ENCODE peak calls at places on chromosomes 3 and 15, in seven cellular contexts. One of them, this sample, is unnamed.

GRCh38 chr3:145017959-145018358 is 1046.3 kb downstream of the DIPK2A start:
- DNase-seq in astrocyte: peak
- DNase-seq in GM12865: no peak
- DNase-seq in cardiac muscle cell: no peak
- DNase-seq in heart left ventricle: no peak
- DNase-seq in foreskin fibroblast: no peak
- DNase-seq in GM23248: no peak
- DNase-seq in this sample: no peak

GRCh38 chr3:100334340-100335136 is at the start of gene NIT2:
- DNase-seq in GM23248: peak
- DNase-seq in astrocyte: peak
- DNase-seq in foreskin fibroblast: peak
- DNase-seq in heart left ventricle: peak
- DNase-seq in GM12865: peak
- DNase-seq in cardiac muscle cell: peak
- DNase-seq in this sample: peak

GRCh38 chr15:41510728-41511127 is 2.9 kb downstream of the LTK start:
- DNase-seq in astrocyte: no peak
- DNase-seq in GM12865: no peak
- DNase-seq in foreskin fibroblast: no peak
- DNase-seq in heart left ventricle: no peak
- DNase-seq in GM23248: no peak
- DNase-seq in cardiac muscle cell: no peak
- DNase-seq in this sample: no peak

GRCh38 chr3:107927361-107928083 is 163.3 kb downstream of the CD47 start:
- DNase-seq in GM12865: peak
- DNase-seq in cardiac muscle cell: peak
- DNase-seq in heart left ventricle: peak
- DNase-seq in astrocyte: peak
- DNase-seq in foreskin fibroblast: peak
- DNase-seq in GM23248: peak
- DNase-seq in this sample: peak

GRCh38 chr3:71784914-71785593 is at the start of gene PROK2:
- DNase-seq in cardiac muscle cell: peak
- DNase-seq in heart left ventricle: no peak
- DNase-seq in GM12865: peak
- DNase-seq in foreskin fibroblast: no peak
- DNase-seq in GM23248: peak
- DNase-seq in astrocyte: no peak
- DNase-seq in this sample: no peak

GRCh38 chr3:16400143-16400935 is 113.2 kb downstream of the RFTN1 start:
- DNase-seq in GM23248: no peak
- DNase-seq in foreskin fibroblast: no peak
- DNase-seq in cardiac muscle cell: peak
- DNase-seq in heart left ventricle: no peak
- DNase-seq in astrocyte: no peak
- DNase-seq in GM12865: no peak
- DNase-seq in this sample: no peak

GRCh38 chr3:12049675-12050074 is 45.5 kb downstream of the SYN2 start:
- DNase-seq in foreskin fibroblast: peak
- DNase-seq in GM23248: peak
- DNase-seq in astrocyte: no peak
- DNase-seq in GM12865: no peak
- DNase-seq in cardiac muscle cell: peak
- DNase-seq in heart left ventricle: no peak
- DNase-seq in this sample: no peak

GRCh38 chr15:57356636-57357035 is 19.7 kb upstream of the CGNL1 start:
- DNase-seq in GM12865: no peak
- DNase-seq in cardiac muscle cell: peak
- DNase-seq in heart left ventricle: no peak
- DNase-seq in GM23248: peak
- DNase-seq in astrocyte: peak
- DNase-seq in foreskin fibroblast: peak
- DNase-seq in this sample: no peak

GRCh38 chr3:147387550-147388394 is 18.6 kb downstream of the ZIC4 start:
- DNase-seq in GM23248: no peak
- DNase-seq in foreskin fibroblast: no peak
- DNase-seq in heart left ventricle: no peak
- DNase-seq in astrocyte: no peak
- DNase-seq in GM12865: no peak
- DNase-seq in cardiac muscle cell: no peak
- DNase-seq in this sample: no peak

GRCh38 chr3:42175841-42176240 is 84.7 kb downstream of the TRAK1 start:
- DNase-seq in foreskin fibroblast: no peak
- DNase-seq in cardiac muscle cell: no peak
- DNase-seq in heart left ventricle: no peak
- DNase-seq in GM12865: no peak
- DNase-seq in GM23248: no peak
- DNase-seq in astrocyte: no peak
- DNase-seq in this sample: no peak

GRCh38 chr3:46861293-46861995 is 1.8 kb downstream of the MYL3 start:
- DNase-seq in GM23248: no peak
- DNase-seq in heart left ventricle: peak
- DNase-seq in foreskin fibroblast: no peak
- DNase-seq in cardiac muscle cell: peak
- DNase-seq in astrocyte: no peak
- DNase-seq in GM12865: no peak
- DNase-seq in this sample: peak

GRCh38 chr15:91261345-91261744 is 161.3 kb downstream of the SV2B start:
- DNase-seq in foreskin fibroblast: no peak
- DNase-seq in heart left ventricle: no peak
- DNase-seq in cardiac muscle cell: no peak
- DNase-seq in GM23248: no peak
- DNase-seq in astrocyte: no peak
- DNase-seq in GM12865: no peak
- DNase-seq in this sample: no peak

GRCh38 chr3:71709908-71710511 is 15.2 kb downstream of the EIF4E3 start:
- DNase-seq in GM23248: no peak
- DNase-seq in GM12865: no peak
- DNase-seq in astrocyte: no peak
- DNase-seq in foreskin fibroblast: no peak
- DNase-seq in cardiac muscle cell: no peak
- DNase-seq in heart left ventricle: no peak
- DNase-seq in this sample: no peak

GRCh38 chr15:44193651-44194396 is 1.2 kb downstream of the FRMD5 start:
- DNase-seq in heart left ventricle: no peak
- DNase-seq in GM23248: peak
- DNase-seq in astrocyte: peak
- DNase-seq in GM12865: no peak
- DNase-seq in cardiac muscle cell: peak
- DNase-seq in foreskin fibroblast: peak
- DNase-seq in this sample: no peak

GRCh38 chr3:175852560-175852959 is 993.4 kb downstream of the NAALADL2 start:
- DNase-seq in foreskin fibroblast: no peak
- DNase-seq in heart left ventricle: no peak
- DNase-seq in GM23248: no peak
- DNase-seq in GM12865: no peak
- DNase-seq in astrocyte: no peak
- DNase-seq in cardiac muscle cell: no peak
- DNase-seq in this sample: no peak

GRCh38 chr15:64288577-64288976 is 67.4 kb downstream of the CSNK1G1 start:
- DNase-seq in cardiac muscle cell: no peak
- DNase-seq in foreskin fibroblast: peak
- DNase-seq in heart left ventricle: no peak
- DNase-seq in GM23248: peak
- DNase-seq in astrocyte: peak
- DNase-seq in GM12865: no peak
- DNase-seq in this sample: no peak

GRCh38 chr15:39310633-39311032 is 270.2 kb upstream of the THBS1 start:
- DNase-seq in GM12865: no peak
- DNase-seq in astrocyte: no peak
- DNase-seq in heart left ventricle: no peak
- DNase-seq in GM23248: peak
- DNase-seq in foreskin fibroblast: peak
- DNase-seq in cardiac muscle cell: no peak
- DNase-seq in this sample: no peak

GRCh38 chr3:11591401-11592266 is 52.1 kb downstream of the VGLL4 start:
- DNase-seq in foreskin fibroblast: peak
- DNase-seq in cardiac muscle cell: peak
- DNase-seq in astrocyte: peak
- DNase-seq in GM12865: no peak
- DNase-seq in GM23248: peak
- DNase-seq in heart left ventricle: peak
- DNase-seq in this sample: no peak

DNA sequence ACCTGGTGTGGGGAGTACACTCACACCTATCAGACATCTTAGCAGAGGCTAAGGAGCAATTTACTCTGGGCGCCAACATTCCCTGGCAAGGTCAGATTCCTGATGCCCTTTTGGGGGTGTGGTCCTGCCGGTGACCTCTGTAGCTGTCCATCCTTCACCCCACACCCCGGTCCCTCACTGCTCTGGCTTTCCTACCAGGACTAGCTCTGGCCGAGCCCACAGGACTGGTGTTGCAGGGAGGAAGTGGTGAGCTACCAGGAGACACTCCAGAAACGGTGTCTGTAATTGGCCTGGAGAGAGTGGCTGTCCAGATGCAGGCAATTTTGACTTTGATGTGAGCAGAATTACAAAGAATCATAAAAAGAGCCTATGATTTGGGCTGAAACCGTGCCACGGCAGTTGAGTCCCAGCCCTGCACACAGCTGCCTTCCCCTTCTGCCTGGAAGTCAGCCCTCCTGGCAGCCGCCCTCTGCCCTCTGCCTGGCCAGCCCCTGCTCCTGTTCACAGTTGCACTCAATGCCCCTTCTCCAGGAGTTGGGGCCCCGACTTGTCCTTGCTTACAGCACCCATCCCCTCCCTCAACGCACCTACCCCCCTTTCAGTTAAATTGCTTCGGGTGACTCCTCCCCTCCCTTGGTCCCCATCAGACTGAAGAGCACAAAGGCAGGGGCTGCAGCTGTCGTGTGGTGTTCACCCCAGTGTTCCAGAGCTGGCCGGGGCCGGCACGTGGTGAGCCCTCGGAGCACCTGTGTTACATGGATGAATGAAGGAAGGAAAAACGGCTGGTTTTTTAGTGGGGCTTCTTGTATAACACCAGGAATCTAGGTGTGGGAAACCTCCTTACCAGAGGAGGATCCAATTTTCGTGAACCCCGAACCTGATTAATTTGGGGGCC is 80.2 kb upstream of the TPM1 start:
- DNase-seq in heart left ventricle: no peak
- DNase-seq in astrocyte: no peak
- DNase-seq in GM12865: no peak
- DNase-seq in foreskin fibroblast: no peak
- DNase-seq in cardiac muscle cell: no peak
- DNase-seq in GM23248: no peak
- DNase-seq in this sample: no peak
- H3K4me3 ChIP-seq in heart left ventricle: no peak
- H3K4me3 ChIP-seq in astrocyte: no peak
- H3K4me3 ChIP-seq in GM12865: no peak
- H3K4me3 ChIP-seq in foreskin fibroblast: no peak
- H3K4me3 ChIP-seq in cardiac muscle cell: no peak
- H3K4me3 ChIP-seq in GM23248: no peak
- H3K4me3 ChIP-seq in this sample: no peak

DNA sequence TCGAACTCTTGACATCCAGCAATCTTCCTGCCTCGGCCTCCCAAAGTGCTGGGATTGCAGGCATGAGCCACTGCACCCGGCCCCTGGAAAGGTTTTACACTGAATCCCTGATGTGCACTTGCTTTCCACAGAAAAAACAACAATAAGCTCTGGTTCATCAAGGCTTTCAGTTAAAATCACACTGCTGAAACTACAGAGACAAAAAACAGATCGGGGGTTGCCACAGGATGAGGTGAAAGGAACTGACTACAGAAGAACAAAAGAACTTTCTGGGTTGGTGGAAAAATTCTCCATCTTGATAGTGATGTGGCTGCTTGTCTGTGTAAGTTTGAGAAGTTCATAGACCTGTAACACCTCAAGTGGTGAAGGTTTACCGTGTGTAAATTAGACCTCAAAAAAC is 2.9 kb downstream of the RAB43 start:
- DNase-seq in foreskin fibroblast: no peak
- DNase-seq in heart left ventricle: no peak
- DNase-seq in cardiac muscle cell: no peak
- DNase-seq in GM12865: no peak
- DNase-seq in GM23248: no peak
- DNase-seq in astrocyte: no peak
- DNase-seq in this sample: no peak
- H3K4me3 ChIP-seq in foreskin fibroblast: no peak
- H3K4me3 ChIP-seq in heart left ventricle: no peak
- H3K4me3 ChIP-seq in cardiac muscle cell: no peak
- H3K4me3 ChIP-seq in GM12865: no peak
- H3K4me3 ChIP-seq in GM23248: no peak
- H3K4me3 ChIP-seq in astrocyte: no peak
- H3K4me3 ChIP-seq in this sample: peak

DNA sequence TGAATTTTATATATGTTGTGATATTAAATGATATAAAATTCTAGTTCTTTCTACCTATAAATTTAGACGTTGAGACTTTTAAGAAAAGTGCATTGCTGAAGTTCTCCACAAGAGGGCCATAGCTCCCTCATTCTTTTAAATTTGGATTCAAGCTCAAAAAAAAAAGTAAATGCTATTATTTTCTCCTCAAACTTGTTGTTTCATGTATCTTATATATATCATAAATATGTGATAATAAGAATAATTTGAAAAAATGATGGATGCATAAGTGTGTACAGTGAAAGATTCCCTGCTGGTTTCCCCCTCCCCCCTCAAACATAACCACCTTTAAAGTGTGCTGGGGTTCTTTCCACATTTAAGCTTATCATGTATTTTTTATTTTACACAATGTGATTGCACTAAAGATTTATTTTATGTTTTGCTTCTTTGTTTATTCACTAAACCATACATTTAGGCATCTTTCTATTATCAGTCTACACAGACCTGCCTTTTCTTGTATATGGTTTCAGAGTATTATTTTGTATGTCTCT is 769.4 kb upstream of the GOLIM4 start:
- DNase-seq in astrocyte: no peak
- DNase-seq in GM23248: peak
- DNase-seq in foreskin fibroblast: no peak
- DNase-seq in GM12865: peak
- DNase-seq in cardiac muscle cell: peak
- DNase-seq in heart left ventricle: no peak
- DNase-seq in this sample: no peak
- H3K4me3 ChIP-seq in astrocyte: no peak
- H3K4me3 ChIP-seq in GM23248: no peak
- H3K4me3 ChIP-seq in foreskin fibroblast: no peak
- H3K4me3 ChIP-seq in GM12865: no peak
- H3K4me3 ChIP-seq in cardiac muscle cell: no peak
- H3K4me3 ChIP-seq in heart left ventricle: no peak
- H3K4me3 ChIP-seq in this sample: no peak

GRCh38 chr3:31968927-31969418 is 12.1 kb downstream of the OSBPL10 start:
- DNase-seq in heart left ventricle: no peak
- DNase-seq in GM23248: peak
- DNase-seq in foreskin fibroblast: peak
- DNase-seq in astrocyte: peak
- DNase-seq in GM12865: no peak
- DNase-seq in cardiac muscle cell: no peak
- DNase-seq in this sample: no peak

GRCh38 chr3:31971607-31972006 is 9.5 kb downstream of the OSBPL10 start:
- DNase-seq in foreskin fibroblast: no peak
- DNase-seq in GM12865: no peak
- DNase-seq in astrocyte: no peak
- DNase-seq in cardiac muscle cell: no peak
- DNase-seq in GM23248: no peak
- DNase-seq in heart left ventricle: no peak
- DNase-seq in this sample: no peak

GRCh38 chr3:31973081-31973480 is 8.0 kb downstream of the OSBPL10 start:
- DNase-seq in astrocyte: no peak
- DNase-seq in heart left ventricle: no peak
- DNase-seq in GM12865: no peak
- DNase-seq in GM23248: no peak
- DNase-seq in cardiac muscle cell: no peak
- DNase-seq in foreskin fibroblast: no peak
- DNase-seq in this sample: no peak

GRCh38 chr3:31966978-31967592 is 14.0 kb downstream of the OSBPL10 start:
- DNase-seq in foreskin fibroblast: no peak
- DNase-seq in astrocyte: no peak
- DNase-seq in GM23248: no peak
- DNase-seq in heart left ventricle: no peak
- DNase-seq in GM12865: no peak
- DNase-seq in cardiac muscle cell: no peak
- DNase-seq in this sample: no peak

GRCh38 chr3:31968391-31968926 is 12.6 kb downstream of the OSBPL10 start:
- DNase-seq in foreskin fibroblast: peak
- DNase-seq in heart left ventricle: no peak
- DNase-seq in astrocyte: peak
- DNase-seq in GM12865: no peak
- DNase-seq in cardiac muscle cell: no peak
- DNase-seq in GM23248: peak
- DNase-seq in this sample: no peak
- H3K4me3 ChIP-seq in foreskin fibroblast: no peak
- H3K4me3 ChIP-seq in heart left ventricle: no peak
- H3K4me3 ChIP-seq in astrocyte: peak
- H3K4me3 ChIP-seq in GM12865: no peak
- H3K4me3 ChIP-seq in cardiac muscle cell: no peak
- H3K4me3 ChIP-seq in GM23248: peak
- H3K4me3 ChIP-seq in this sample: no peak